ENCODE peak calls at places on chromosomes 13 and 19, in nine cellular contexts. One of them, this sample, is unnamed. For H3K9me3, the result is how much of the 10 kb centered on the place peaks cover.

GRCh38 chr19:49712397-49712859 is 21.5 kb downstream of the CPT1C start:
- DNase-seq in pancreas: peak
- DNase-seq in tibial nerve: no peak
- DNase-seq in fibroblast of lung: peak
- DNase-seq in stomach: no peak
- DNase-seq in AG04450: no peak
- DNase-seq in psoas muscle: peak
- DNase-seq in esophagus squamous epithelium: no peak
- DNase-seq in uterus: peak
- DNase-seq in this sample: no peak

GRCh38 chr13:111115841-111116500 is 861 bp downstream of the ARHGEF7 start:
- DNase-seq in AG04450: peak
- DNase-seq in pancreas: no peak
- DNase-seq in fibroblast of lung: peak
- DNase-seq in esophagus squamous epithelium: no peak
- DNase-seq in psoas muscle: peak
- DNase-seq in stomach: no peak
- DNase-seq in tibial nerve: peak
- DNase-seq in uterus: peak
- DNase-seq in this sample: peak

GRCh38 chr19:8036438-8037099 is 16.0 kb upstream of the CCL25 start:
- DNase-seq in stomach: no peak
- DNase-seq in psoas muscle: no peak
- DNase-seq in pancreas: no peak
- DNase-seq in fibroblast of lung: no peak
- DNase-seq in uterus: no peak
- DNase-seq in esophagus squamous epithelium: no peak
- DNase-seq in tibial nerve: no peak
- DNase-seq in AG04450: no peak
- DNase-seq in this sample: no peak

GRCh38 chr19:10863107-10863700 is 8.1 kb upstream of the CARM1 start:
- DNase-seq in tibial nerve: no peak
- DNase-seq in stomach: peak
- DNase-seq in AG04450: no peak
- DNase-seq in fibroblast of lung: no peak
- DNase-seq in uterus: peak
- DNase-seq in psoas muscle: no peak
- DNase-seq in esophagus squamous epithelium: no peak
- DNase-seq in pancreas: peak
- DNase-seq in this sample: no peak

GRCh38 chr19:18045307-18046013 is 37.5 kb downstream of the ARRDC2 start:
- DNase-seq in pancreas: no peak
- DNase-seq in tibial nerve: no peak
- DNase-seq in esophagus squamous epithelium: no peak
- DNase-seq in AG04450: no peak
- DNase-seq in uterus: no peak
- DNase-seq in stomach: no peak
- DNase-seq in psoas muscle: no peak
- DNase-seq in fibroblast of lung: no peak
- DNase-seq in this sample: no peak

GRCh38 chr13:27830010-27830409 is 37.7 kb downstream of the GSX1 start:
- DNase-seq in psoas muscle: peak
- DNase-seq in uterus: no peak
- DNase-seq in fibroblast of lung: peak
- DNase-seq in pancreas: peak
- DNase-seq in stomach: peak
- DNase-seq in AG04450: no peak
- DNase-seq in tibial nerve: no peak
- DNase-seq in esophagus squamous epithelium: no peak
- DNase-seq in this sample: no peak

GRCh38 chr13:79710376-79710775 is 229.4 kb downstream of the NDFIP2 start:
- DNase-seq in psoas muscle: no peak
- DNase-seq in fibroblast of lung: peak
- DNase-seq in pancreas: no peak
- DNase-seq in uterus: no peak
- DNase-seq in stomach: no peak
- DNase-seq in AG04450: no peak
- DNase-seq in esophagus squamous epithelium: no peak
- DNase-seq in tibial nerve: no peak
- DNase-seq in this sample: no peak

GRCh38 chr13:40968416-40969000 is 50.6 kb downstream of the ELF1 start:
- DNase-seq in tibial nerve: no peak
- DNase-seq in uterus: no peak
- DNase-seq in fibroblast of lung: no peak
- DNase-seq in AG04450: no peak
- DNase-seq in pancreas: no peak
- DNase-seq in esophagus squamous epithelium: no peak
- DNase-seq in psoas muscle: no peak
- DNase-seq in stomach: no peak
- DNase-seq in this sample: no peak

GRCh38 chr13:40672310-40673060 is 6.0 kb upstream of the FOXO1 start:
- DNase-seq in psoas muscle: no peak
- DNase-seq in AG04450: peak
- DNase-seq in uterus: no peak
- DNase-seq in fibroblast of lung: peak
- DNase-seq in stomach: no peak
- DNase-seq in pancreas: no peak
- DNase-seq in tibial nerve: no peak
- DNase-seq in esophagus squamous epithelium: no peak
- DNase-seq in this sample: no peak

GRCh38 chr13:85525411-85525810 is 273.8 kb downstream of the SLITRK6 start:
- DNase-seq in psoas muscle: no peak
- DNase-seq in uterus: no peak
- DNase-seq in stomach: no peak
- DNase-seq in AG04450: no peak
- DNase-seq in esophagus squamous epithelium: no peak
- DNase-seq in pancreas: no peak
- DNase-seq in fibroblast of lung: no peak
- DNase-seq in tibial nerve: no peak
- DNase-seq in this sample: no peak

GRCh38 chr19:33273881-33274662 is 28.3 kb downstream of the CEBPA start:
- DNase-seq in tibial nerve: no peak
- DNase-seq in uterus: peak
- DNase-seq in stomach: peak
- DNase-seq in AG04450: peak
- DNase-seq in psoas muscle: no peak
- DNase-seq in esophagus squamous epithelium: no peak
- DNase-seq in pancreas: no peak
- DNase-seq in fibroblast of lung: peak
- DNase-seq in this sample: no peak

GRCh38 chr13:90968510-90968909 is 379.0 kb upstream of the MIR17HG start:
- DNase-seq in fibroblast of lung: peak
- DNase-seq in esophagus squamous epithelium: no peak
- DNase-seq in tibial nerve: no peak
- DNase-seq in stomach: no peak
- DNase-seq in AG04450: no peak
- DNase-seq in uterus: no peak
- DNase-seq in pancreas: no peak
- DNase-seq in psoas muscle: no peak
- DNase-seq in this sample: no peak

GRCh38 chr13:84445776-84446175 is 563.5 kb upstream of the SLITRK1 start:
- DNase-seq in psoas muscle: no peak
- DNase-seq in pancreas: no peak
- DNase-seq in AG04450: peak
- DNase-seq in esophagus squamous epithelium: no peak
- DNase-seq in uterus: no peak
- DNase-seq in tibial nerve: no peak
- DNase-seq in fibroblast of lung: no peak
- DNase-seq in stomach: no peak
- DNase-seq in this sample: no peak

GRCh38 chr13:20901668-20902437 is 693 bp downstream of the XPO4 start:
- DNase-seq in psoas muscle: peak
- DNase-seq in fibroblast of lung: peak
- DNase-seq in esophagus squamous epithelium: no peak
- DNase-seq in tibial nerve: no peak
- DNase-seq in stomach: no peak
- DNase-seq in pancreas: peak
- DNase-seq in AG04450: no peak
- DNase-seq in uterus: no peak
- DNase-seq in this sample: no peak

GRCh38 chr19:52941941-52942370 is 18.7 kb upstream of the ZNF888 start:
- DNase-seq in esophagus squamous epithelium: no peak
- DNase-seq in AG04450: no peak
- DNase-seq in pancreas: peak
- DNase-seq in psoas muscle: peak
- DNase-seq in uterus: peak
- DNase-seq in fibroblast of lung: peak
- DNase-seq in stomach: peak
- DNase-seq in tibial nerve: no peak
- DNase-seq in this sample: no peak

GRCh38 chr13:59691501-59692066 is 472.1 kb downstream of the DIAPH3 start:
- DNase-seq in esophagus squamous epithelium: no peak
- DNase-seq in AG04450: peak
- DNase-seq in psoas muscle: no peak
- DNase-seq in pancreas: no peak
- DNase-seq in uterus: no peak
- DNase-seq in tibial nerve: no peak
- DNase-seq in stomach: no peak
- DNase-seq in fibroblast of lung: peak
- DNase-seq in this sample: no peak

GRCh38 chr13:45456196-45456972 is 8.4 kb upstream of the COG3 start:
- DNase-seq in stomach: no peak
- DNase-seq in psoas muscle: no peak
- DNase-seq in fibroblast of lung: peak
- DNase-seq in AG04450: peak
- DNase-seq in pancreas: no peak
- DNase-seq in esophagus squamous epithelium: no peak
- DNase-seq in tibial nerve: no peak
- DNase-seq in uterus: no peak
- DNase-seq in this sample: no peak

GRCh38 chr19:29967623-29968022 is 25.6 kb downstream of the URI1 start:
- DNase-seq in esophagus squamous epithelium: no peak
- DNase-seq in psoas muscle: no peak
- DNase-seq in uterus: no peak
- DNase-seq in tibial nerve: no peak
- DNase-seq in AG04450: no peak
- DNase-seq in stomach: no peak
- DNase-seq in fibroblast of lung: peak
- DNase-seq in pancreas: no peak
- DNase-seq in this sample: no peak

DNA sequence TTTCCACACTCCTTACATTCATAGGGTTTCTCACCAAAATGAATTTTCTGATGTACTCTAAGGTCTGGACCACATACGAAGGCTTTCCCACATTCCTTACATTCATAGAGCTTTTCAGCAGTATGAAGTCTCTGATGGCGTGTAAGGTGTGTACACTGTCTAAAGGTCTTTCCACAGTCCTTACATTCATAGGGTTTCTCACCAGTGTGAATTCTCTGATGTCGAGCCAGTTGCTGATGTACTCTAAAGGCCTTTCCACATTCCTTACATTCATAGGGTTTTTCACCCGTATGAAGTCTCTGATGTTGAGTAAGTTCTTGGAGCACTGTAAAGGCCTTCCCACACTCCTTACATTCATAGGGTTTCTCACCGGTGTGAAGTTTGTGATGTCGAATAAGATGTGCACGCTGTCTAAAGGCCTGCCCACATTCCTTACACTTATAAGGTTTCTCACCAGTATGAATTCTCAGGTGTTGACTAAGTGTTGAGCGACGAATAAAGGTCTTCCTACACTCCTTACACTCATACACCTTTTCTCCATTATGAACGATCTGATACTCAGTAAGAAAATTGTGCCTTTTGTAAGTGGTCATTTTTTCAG is 38.1 kb downstream of the ZFP14 start:
- DNase-seq in AG04450: no peak
- DNase-seq in tibial nerve: no peak
- DNase-seq in psoas muscle: no peak
- DNase-seq in esophagus squamous epithelium: no peak
- DNase-seq in fibroblast of lung: no peak
- DNase-seq in uterus: no peak
- DNase-seq in pancreas: no peak
- DNase-seq in stomach: no peak
- DNase-seq in this sample: no peak
- H3K9me3 ChIP-seq in AG04450: under half
- H3K9me3 ChIP-seq in tibial nerve: under half
- H3K9me3 ChIP-seq in psoas muscle: half or more
- H3K9me3 ChIP-seq in esophagus squamous epithelium: under half
- H3K9me3 ChIP-seq in fibroblast of lung: under half
- H3K9me3 ChIP-seq in uterus: under half
- H3K9me3 ChIP-seq in pancreas: under half
- H3K9me3 ChIP-seq in stomach: half or more
- H3K9me3 ChIP-seq in this sample: under half

GRCh38 chr19:46890423-46891170 is 29.8 kb downstream of the ARHGAP35 start:
- DNase-seq in psoas muscle: no peak
- DNase-seq in tibial nerve: no peak
- DNase-seq in stomach: no peak
- DNase-seq in pancreas: no peak
- DNase-seq in AG04450: peak
- DNase-seq in esophagus squamous epithelium: no peak
- DNase-seq in uterus: no peak
- DNase-seq in fibroblast of lung: peak
- DNase-seq in this sample: no peak
- H3K27ac ChIP-seq in psoas muscle: no peak
- H3K27ac ChIP-seq in tibial nerve: no peak
- H3K27ac ChIP-seq in stomach: no peak
- H3K27ac ChIP-seq in pancreas: no peak
- H3K27ac ChIP-seq in AG04450: peak
- H3K27ac ChIP-seq in esophagus squamous epithelium: peak
- H3K27ac ChIP-seq in uterus: no peak
- H3K27ac ChIP-seq in fibroblast of lung: peak
- H3K27ac ChIP-seq in this sample: no peak

GRCh38 chr19:23366437-23366836 is 28.8 kb downstream of the ZNF91 start:
- DNase-seq in psoas muscle: no peak
- DNase-seq in tibial nerve: no peak
- DNase-seq in esophagus squamous epithelium: no peak
- DNase-seq in fibroblast of lung: no peak
- DNase-seq in stomach: no peak
- DNase-seq in uterus: no peak
- DNase-seq in AG04450: no peak
- DNase-seq in pancreas: no peak
- DNase-seq in this sample: no peak
- H3K9me3 ChIP-seq in psoas muscle: half or more
- H3K9me3 ChIP-seq in tibial nerve: under half
- H3K9me3 ChIP-seq in esophagus squamous epithelium: under half
- H3K9me3 ChIP-seq in fibroblast of lung: under half
- H3K9me3 ChIP-seq in stomach: under half
- H3K9me3 ChIP-seq in uterus: under half
- H3K9me3 ChIP-seq in AG04450: half or more
- H3K9me3 ChIP-seq in pancreas: under half
- H3K9me3 ChIP-seq in this sample: half or more

GRCh38 chr13:49995535-49996165 is 1.2 kb upstream of the TRIM13 start:
- DNase-seq in uterus: no peak
- DNase-seq in fibroblast of lung: peak
- DNase-seq in tibial nerve: no peak
- DNase-seq in esophagus squamous epithelium: no peak
- DNase-seq in stomach: no peak
- DNase-seq in psoas muscle: no peak
- DNase-seq in AG04450: no peak
- DNase-seq in pancreas: no peak
- DNase-seq in this sample: no peak
- H3K27ac ChIP-seq in uterus: peak
- H3K27ac ChIP-seq in fibroblast of lung: peak
- H3K27ac ChIP-seq in tibial nerve: peak
- H3K27ac ChIP-seq in esophagus squamous epithelium: peak
- H3K27ac ChIP-seq in stomach: peak
- H3K27ac ChIP-seq in psoas muscle: peak
- H3K27ac ChIP-seq in AG04450: peak
- H3K27ac ChIP-seq in pancreas: peak
- H3K27ac ChIP-seq in this sample: peak

This sample was measured in esophagus muscularis mucosa.